ENCODE peak calls at places on chromosomes 11 and 22, in six cellular contexts. D is body of pancreas; G is activated CD4-positive, CD25-positive, alpha-beta regulatory T cell treated with anti-CD3 and anti-CD28 coated beads, Interleukin-2, amount 50 U/mL, for 72 hours; X is natural killer cell treated with Interleukin-12 subunit alpha and Interleukin-12 subunit beta and Interleukin-15 and Interleukin-18, amount 100 ng/mL, for 72 hours; O is esophagus squamous epithelium; K is activated CD4-positive, alpha-beta T cell treated with anti-CD3 and anti-CD28 coated beads for 24 hours. T is an unnamed sample.

GRCh38 chr11:86741489-86742435 is 58.6 kb upstream of the PRSS23 start:
- DNase-seq in G (no peak), O (no peak), X (no peak), K (no peak), D (no peak), T (no peak)

GRCh38 chr22:29215012-29215860 is 9.5 kb downstream of the EMID1 start:
- DNase-seq in D (no peak), O (no peak), G (no peak), K (no peak), X (no peak), T (no peak)

GRCh38 chr11:75174781-75175370 is 24.0 kb downstream of the SLCO2B1 start:
- DNase-seq in G (no peak), X (no peak), O (no peak), D (no peak), K (peak; percentile 1), T (no peak)

GRCh38 chr11:128406365-128406706 is 181.0 kb downstream of the ETS1 start:
- DNase-seq in D (no peak), G (no peak), O (no peak), X (no peak), K (no peak), T (no peak)

GRCh38 chr22:48804811-48805301 is 1022.8 kb downstream of the BRD1 start:
- DNase-seq in D (no peak), X (no peak), K (no peak), G (no peak), O (no peak), T (no peak)

GRCh38 chr11:109940816-109941215 is 152.4 kb upstream of the ZC3H12C start:
- DNase-seq in G (no peak), D (no peak), O (no peak), X (no peak), K (no peak), T (no peak)

GRCh38 chr11:62931501-62932278 is 10.5 kb upstream of the CHRM1 start:
- DNase-seq in K (no peak), X (no peak), O (no peak), G (no peak), D (no peak), T (no peak)

GRCh38 chr11:48018561-48019229 is 38.3 kb downstream of the PTPRJ start:
- DNase-seq in D (no peak), X (no peak), O (no peak), K (no peak), G (no peak), T (no peak)

GRCh38 chr22:36227396-36227795 is 11.9 kb downstream of the APOL2 start:
- DNase-seq in O (no peak), G (no peak), D (no peak), X (no peak), K (no peak), T (no peak)

GRCh38 chr11:18668131-18668530 is 30.4 kb upstream of the TMEM86A start:
- DNase-seq in X (no peak), O (no peak), G (no peak), D (no peak), K (no peak), T (no peak)

GRCh38 chr11:73521621-73522020 is 76.3 kb downstream of the FAM168A start:
- DNase-seq in D (no peak), O (no peak), G (no peak), K (no peak), X (no peak), T (no peak)

GRCh38 chr11:134658481-134659080 is 246.5 kb upstream of the B3GAT1 start:
- DNase-seq in O (no peak), G (no peak), D (no peak), K (no peak), X (no peak), T (no peak)

GRCh38 chr11:122981388-122982264 is at the start of gene BSX:
- DNase-seq in D (peak; percentile 54), G (peak; percentile 52), X (no peak), K (peak; percentile 52), O (no peak), T (no peak)

GRCh38 chr11:65366340-65366773 is 11.8 kb downstream of the TIGD3 start:
- DNase-seq in O (no peak), X (peak; percentile 59), K (no peak), G (no peak), D (peak; percentile 77), T (no peak)

GRCh38 chr22:39489094-39490068 is 12.7 kb upstream of the MIEF1 start:
- DNase-seq in K (no peak), X (no peak), G (no peak), D (no peak), O (no peak), T (no peak)

GRCh38 chr11:69301491-69302401 is 7.8 kb downstream of the MYEOV start:
- DNase-seq in K (no peak), G (no peak), X (peak; percentile 73), D (peak; percentile 52), O (no peak), T (no peak)

GRCh38 chr11:42631223-42631843 is 680.5 kb upstream of the API5 start:
- DNase-seq in G (no peak), D (no peak), O (no peak), K (no peak), X (no peak), T (no peak)

GRCh38 chr11:1194231-1194976 is 28.5 kb upstream of the MUC5B start:
- DNase-seq in O (no peak), G (peak; percentile 25), X (peak; percentile 60), K (no peak), D (peak; percentile 6), T (no peak)

GRCh38 chr11:1471736-1472135 is 14.8 kb downstream of the MOB2 start:
- DNase-seq in G (no peak), O (no peak), K (no peak), D (no peak), X (no peak), T (no peak)

GRCh38 chr22:45448431-45448830 is 34.9 kb downstream of the RIBC2 start:
- DNase-seq in K (no peak), X (peak; percentile 54), O (no peak), D (no peak), G (no peak), T (no peak)

GRCh38 chr11:111793863-111794262 is 27.7 kb upstream of the PPP2R1B start:
- DNase-seq in X (no peak), O (no peak), G (no peak), K (no peak), D (no peak), T (no peak)

GRCh38 chr11:124644426-124645280 is 22.0 kb downstream of the TBRG1 start:
- DNase-seq in K (no peak), O (no peak), X (no peak), G (no peak), D (peak; percentile 70), T (no peak)

GRCh38 chr22:50146440-50147228 is 23.9 kb upstream of the PANX2 start:
- DNase-seq in O (no peak), D (peak; percentile 76), G (no peak), X (no peak), K (no peak), T (no peak)

GRCh38 chr22:26949193-26949592 is 291.8 kb downstream of the MIAT start:
- DNase-seq in X (no peak), O (no peak), K (no peak), G (no peak), D (no peak), T (no peak)

GRCh38 chr22:46660604-46661201 is 40.5 kb downstream of the GRAMD4 start:
- DNase-seq in K (no peak), X (no peak), G (no peak), D (peak; percentile 63), O (no peak), T (no peak)

GRCh38 chr22:46292173-46292572 is 4.5 kb upstream of the GTSE1 start:
- DNase-seq in D (no peak), X (no peak), K (no peak), O (no peak), G (no peak), T (no peak)

GRCh38 chr22:41380993-41381328 is 781 bp upstream of the TEF start:
- DNase-seq in D (peak; percentile 90), G (no peak), X (no peak), K (no peak), O (no peak), T (peak; percentile 62)

GRCh38 chr22:30636226-30637077 is 871 bp downstream of the SLC35E4 start:
- DNase-seq in D (peak; percentile 45), O (no peak), G (peak; percentile 44), X (no peak), K (no peak), T (no peak)

T was measured in thoracic aorta.